ENCODE peak calls at places on chromosomes 3 and 15, in nine cellular contexts. L is esophagus muscularis mucosa; T is cardiac fibroblast; A is mucosa of descending colon; V is stomach; Q is upper lobe of left lung; C is fibroblast of pulmonary artery; I is Peyer's patch; J is CD8-positive, alpha-beta T cell. M is an unnamed sample.

GRCh38 chr15:90701880-90702630 is 15.1 kb upstream of the BLM start:
- DNase-seq in C (peak), I (no peak), A (no peak), V (no peak), Q (peak), T (peak), L (no peak), J (no peak), M (no peak)

GRCh38 chr3:124779751-124780191 is 49.5 kb downstream of the UMPS start:
- DNase-seq in J (no peak), L (no peak), V (no peak), C (no peak), T (no peak), I (no peak), Q (no peak), A (no peak), M (no peak)

GRCh38 chr3:62817678-62818077 is 57.5 kb downstream of the CADPS start:
- DNase-seq in C (no peak), L (no peak), Q (no peak), A (no peak), I (no peak), V (no peak), J (no peak), T (no peak), M (no peak)

GRCh38 chr3:170154084-170154483 is 27.4 kb downstream of the PHC3 start:
- DNase-seq in A (no peak), L (no peak), J (no peak), Q (no peak), T (peak), C (peak), I (no peak), V (no peak), M (peak)

GRCh38 chr15:59170295-59170881 is 36.3 kb upstream of the LDHAL6B start:
- DNase-seq in Q (peak), I (no peak), T (peak), L (no peak), J (no peak), A (peak), V (peak), C (peak), M (peak)

GRCh38 chr3:77254967-77255831 is 215.3 kb downstream of the ROBO2 start:
- DNase-seq in I (no peak), Q (peak), J (no peak), C (peak), T (peak), V (peak), L (no peak), A (no peak), M (peak)

GRCh38 chr15:61116830-61117229 is 112.3 kb downstream of the RORA start:
- DNase-seq in L (no peak), V (no peak), J (no peak), C (no peak), Q (no peak), T (no peak), A (no peak), I (no peak), M (no peak)

GRCh38 chr3:14352002-14352627 is 50.3 kb upstream of the SLC6A6 start:
- DNase-seq in J (no peak), T (peak), Q (no peak), V (no peak), C (no peak), A (no peak), L (no peak), I (peak), M (no peak)

GRCh38 chr3:115525726-115526125 is 97.6 kb upstream of the GAP43 start:
- DNase-seq in J (no peak), I (no peak), Q (no peak), C (peak), A (no peak), L (no peak), V (no peak), T (peak), M (peak)

GRCh38 chr3:29275309-29275708 is 5.6 kb upstream of the RBMS3 start:
- DNase-seq in Q (no peak), I (no peak), L (no peak), V (no peak), J (no peak), C (peak), T (peak), A (no peak), M (peak)

GRCh38 chr15:41499109-41499851 is 5.6 kb downstream of the ITPKA start:
- DNase-seq in Q (no peak), J (no peak), V (no peak), I (no peak), T (no peak), A (no peak), C (no peak), L (no peak), M (no peak)

GRCh38 chr3:55160241-55160877 is 232.5 kb upstream of the LRTM1 start:
- DNase-seq in I (no peak), A (peak), V (peak), T (peak), J (no peak), C (peak), Q (no peak), L (peak), M (peak)

GRCh38 chr3:107285197-107285596 is 92.0 kb upstream of the CCDC54 start:
- DNase-seq in J (no peak), V (no peak), A (no peak), L (no peak), T (peak), Q (no peak), C (peak), I (no peak), M (peak)

GRCh38 chr3:27903447-27903846 is 181.3 kb upstream of the EOMES start:
- DNase-seq in V (no peak), Q (no peak), T (no peak), J (no peak), A (no peak), L (no peak), I (no peak), C (no peak), M (no peak)

GRCh38 chr15:99930696-99931095 is 197.5 kb upstream of the LYSMD4 start:
- DNase-seq in V (no peak), A (no peak), T (no peak), J (no peak), Q (no peak), C (no peak), I (no peak), L (peak), M (no peak)

GRCh38 chr15:41637086-41637485 is 23.1 kb upstream of the MGA start:
- DNase-seq in I (no peak), A (no peak), T (no peak), Q (no peak), J (no peak), L (no peak), C (no peak), V (no peak), M (no peak)

GRCh38 chr3:77038468-77038927 is 1.4 kb upstream of the ROBO2 start:
- DNase-seq in I (no peak), Q (peak), A (no peak), L (no peak), T (peak), J (no peak), V (peak), C (peak), M (peak)

GRCh38 chr3:24401090-24401810 is 93.4 kb downstream of the THRB start:
- DNase-seq in Q (no peak), V (no peak), L (no peak), J (no peak), I (no peak), T (peak), C (no peak), A (no peak), M (no peak)

GRCh38 chr3:177111541-177111949 is 85.7 kb downstream of the TBL1XR1 start:
- DNase-seq in V (no peak), J (no peak), I (no peak), L (no peak), C (no peak), Q (no peak), T (no peak), A (no peak), M (no peak)

GRCh38 chr15:73367624-73368300 is 996 bp downstream of the HCN4 start:
- DNase-seq in T (no peak), A (peak), I (no peak), L (no peak), J (no peak), V (no peak), C (no peak), Q (no peak), M (no peak)

GRCh38 chr15:73368301-73369072 is at the start of gene HCN4:
- DNase-seq in Q (no peak), A (peak), C (no peak), T (no peak), L (no peak), I (no peak), J (no peak), V (no peak), M (no peak)

GRCh38 chr15:73369073-73369694 is 426 bp upstream of the HCN4 start:
- DNase-seq in J (no peak), Q (no peak), T (no peak), C (no peak), A (no peak), I (no peak), L (no peak), V (no peak), M (no peak)

GRCh38 chr15:73364070-73364469 is 4.7 kb downstream of the HCN4 start:
- DNase-seq in Q (no peak), C (no peak), J (no peak), L (no peak), V (no peak), T (no peak), A (no peak), I (no peak), M (no peak)

GRCh38 chr15:73366766-73367623 is 1.8 kb downstream of the HCN4 start:
- DNase-seq in A (no peak), V (no peak), C (no peak), I (no peak), Q (no peak), T (no peak), J (no peak), L (no peak), M (no peak)
- H3K4me3 ChIP-seq in A (no peak), V (peak), C (no peak), I (no peak), Q (peak), T (no peak), J (no peak), L (peak), M (no peak)

DNA sequence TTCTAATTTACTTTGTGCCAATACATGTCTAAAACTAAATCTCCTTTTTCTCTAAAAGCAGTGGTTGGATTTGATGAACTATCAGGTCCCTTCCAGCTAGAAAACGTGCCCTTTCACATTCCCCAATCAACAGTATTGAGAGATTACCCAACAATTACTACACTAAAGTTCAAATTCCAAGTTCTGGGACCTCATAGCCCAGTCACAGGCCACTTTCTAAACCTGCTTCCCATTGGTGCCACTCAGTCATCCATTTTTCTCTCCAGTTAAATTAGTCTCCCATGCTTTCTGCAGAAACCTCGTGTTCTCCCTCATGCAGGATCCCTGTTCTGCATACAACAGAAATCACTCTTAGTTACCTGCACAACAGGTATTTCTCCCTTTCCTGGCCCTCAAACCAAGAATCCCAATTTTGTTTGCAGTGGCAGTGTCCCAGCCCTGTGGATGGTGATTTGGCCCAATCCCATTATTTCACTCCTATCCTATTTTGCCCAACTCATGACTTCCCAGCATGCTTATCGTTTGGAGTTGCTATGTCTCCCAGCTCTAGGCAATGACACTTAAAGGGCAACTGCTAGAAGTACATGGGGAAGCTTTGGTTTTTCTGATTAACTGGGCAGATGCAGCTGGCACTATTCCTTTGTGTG is 224.1 kb downstream of the MINAR1 start:
- DNase-seq in V (peak), L (no peak), A (no peak), J (no peak), Q (no peak), T (no peak), C (no peak), I (no peak), M (no peak)
- TF ChIP-seq CTCF in V (no peak), L (no peak), A (no peak), J (no peak), Q (no peak), T (no peak), C (no peak), I (no peak), M (no peak)

DNA sequence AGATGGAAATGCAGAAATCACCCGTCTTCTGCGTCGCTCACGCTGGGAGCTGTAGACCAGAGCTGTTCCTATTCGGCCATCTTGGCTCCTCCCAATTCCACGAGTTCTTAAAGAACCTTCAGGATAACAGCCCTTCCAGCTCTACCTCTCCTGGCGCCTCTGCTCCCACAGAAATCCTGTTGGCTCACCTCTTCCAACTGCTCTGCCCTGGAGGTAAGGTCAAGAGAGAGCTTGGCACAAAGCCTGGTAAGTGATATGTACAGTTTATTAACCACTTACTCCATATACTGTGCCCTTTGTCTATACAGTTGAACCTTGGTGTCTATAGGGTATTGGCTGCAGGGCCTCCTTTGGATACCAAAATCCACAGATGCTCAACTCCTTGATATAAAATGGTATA is 17.8 kb upstream of the FGF12 start:
- DNase-seq in T (no peak), I (no peak), J (no peak), C (no peak), L (no peak), V (no peak), A (no peak), Q (no peak), M (no peak)
- H3K4me3 ChIP-seq in T (no peak), I (no peak), J (no peak), C (no peak), L (no peak), V (no peak), A (no peak), Q (no peak), M (no peak)

DNA sequence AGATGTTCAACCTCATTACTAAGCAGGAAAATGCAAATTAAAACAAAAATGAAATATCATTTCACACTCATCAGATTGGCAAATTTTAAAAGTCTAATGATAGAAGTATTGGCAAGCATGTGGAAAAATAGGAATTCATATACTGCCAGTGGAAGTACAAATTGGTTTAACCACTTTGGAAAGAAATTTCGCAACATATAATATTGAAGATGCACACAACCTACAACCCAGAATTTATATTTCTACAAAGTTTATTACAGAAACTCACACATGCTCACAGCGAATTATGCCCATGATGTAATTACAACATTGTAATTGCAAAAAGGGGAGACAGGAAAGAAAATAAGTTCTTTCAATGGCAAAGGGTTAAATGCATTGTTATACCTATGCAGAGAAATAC is 324.1 kb downstream of the IGSF11 start:
- DNase-seq in A (no peak), C (no peak), T (no peak), L (no peak), I (no peak), Q (no peak), J (no peak), V (no peak), M (no peak)
- TF ChIP-seq CTCF in A (no peak), C (no peak), T (no peak), L (no peak), I (no peak), Q (no peak), J (no peak), V (no peak), M (no peak)

GRCh38 chr3:127632035-127632434 is 3.0 kb downstream of the PODXL2 start:
- DNase-seq in L (no peak), A (no peak), V (no peak), C (no peak), I (no peak), Q (no peak), T (no peak), J (no peak), M (no peak)

GRCh38 chr3:127628426-127628787 is 578 bp upstream of the PODXL2 start:
- DNase-seq in A (no peak), C (no peak), Q (no peak), T (no peak), L (no peak), I (no peak), V (no peak), J (no peak), M (no peak)

GRCh38 chr3:127630811-127631714 is 2.1 kb downstream of the PODXL2 start:
- DNase-seq in L (no peak), J (no peak), V (no peak), C (no peak), Q (no peak), T (no peak), A (no peak), I (no peak), M (no peak)

GRCh38 chr3:127628788-127629456 is at the start of gene PODXL2:
- DNase-seq in T (peak), J (peak), A (no peak), Q (peak), I (no peak), C (peak), L (no peak), V (peak), M (peak)

GRCh38 chr3:127629462-127630403 is 748 bp downstream of the PODXL2 start:
- DNase-seq in L (no peak), J (peak), Q (no peak), A (no peak), T (no peak), V (no peak), C (no peak), I (peak), M (no peak)
- H3K4me3 ChIP-seq in L (peak), J (peak), Q (peak), A (no peak), T (peak), V (peak), C (peak), I (peak), M (peak)

GRCh38 chr15:92418864-92419263 is 25.2 kb downstream of the ST8SIA2 start:
- DNase-seq in A (no peak), T (no peak), L (no peak), C (no peak), I (no peak), J (no peak), Q (no peak), V (no peak), M (no peak)
- TF ChIP-seq CTCF in A (no peak), T (no peak), L (no peak), C (no peak), I (no peak), J (no peak), Q (no peak), V (no peak), M (no peak)

GRCh38 chr3:43994594-43995077 is 247.1 kb upstream of the TOPAZ1 start:
- DNase-seq in Q (no peak), L (no peak), C (no peak), J (no peak), I (no peak), A (no peak), V (no peak), T (no peak), M (no peak)

GRCh38 chr3:43996379-43997301 is 245.0 kb upstream of the TOPAZ1 start:
- DNase-seq in A (no peak), V (no peak), J (no peak), Q (no peak), L (no peak), I (peak), C (peak), T (peak), M (peak)

GRCh38 chr3:43997788-43998373 is 243.8 kb upstream of the TOPAZ1 start:
- DNase-seq in J (no peak), L (no peak), T (no peak), Q (no peak), C (no peak), V (no peak), A (no peak), I (no peak), M (peak)

GRCh38 chr3:43995929-43996378 is 245.7 kb upstream of the TOPAZ1 start:
- DNase-seq in A (no peak), V (no peak), J (no peak), L (no peak), C (no peak), I (no peak), T (no peak), Q (no peak), M (no peak)

GRCh38 chr3:43995078-43995928 is 246.4 kb upstream of the TOPAZ1 start:
- DNase-seq in A (no peak), I (peak), C (no peak), L (no peak), J (no peak), T (peak), Q (no peak), V (no peak), M (peak)
- H3K4me3 ChIP-seq in A (no peak), I (peak), C (no peak), L (peak), J (peak), T (no peak), Q (peak), V (peak), M (peak)

DNA sequence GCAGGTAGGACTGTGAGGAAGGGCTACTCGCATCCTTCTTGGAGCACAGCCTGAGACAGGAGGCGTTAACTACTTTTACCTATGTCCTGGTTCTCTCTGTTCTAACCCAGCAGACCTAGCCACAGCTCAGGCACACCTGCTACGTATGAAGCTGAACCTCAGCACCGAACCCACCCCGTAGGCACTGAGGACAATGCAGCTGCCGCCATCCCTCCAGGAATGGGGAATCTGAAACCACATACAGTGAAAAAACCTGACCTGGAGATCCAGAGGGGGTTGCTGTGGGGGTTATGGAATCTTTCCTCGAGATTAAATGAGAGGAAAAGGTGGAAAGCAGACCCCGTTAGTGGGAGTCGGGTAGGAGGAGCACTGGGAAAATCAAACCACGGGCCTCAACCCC is 14.4 kb downstream of the MST1R start:
- DNase-seq in I (no peak), J (no peak), A (no peak), V (no peak), C (no peak), L (no peak), T (no peak), Q (no peak), M (no peak)
- TF ChIP-seq CTCF in I (no peak), J (no peak), A (no peak), V (no peak), C (no peak), L (no peak), T (no peak), Q (no peak), M (no peak)

GRCh38 chr3:185470323-185470722 is 28.5 kb downstream of the TMEM41A start:
- DNase-seq in A (no peak), L (no peak), I (no peak), V (no peak), C (no peak), Q (no peak), J (no peak), T (no peak), M (no peak)
- H3K4me3 ChIP-seq in A (no peak), L (no peak), I (no peak), V (no peak), C (no peak), Q (no peak), J (no peak), T (no peak), M (no peak)

DNA sequence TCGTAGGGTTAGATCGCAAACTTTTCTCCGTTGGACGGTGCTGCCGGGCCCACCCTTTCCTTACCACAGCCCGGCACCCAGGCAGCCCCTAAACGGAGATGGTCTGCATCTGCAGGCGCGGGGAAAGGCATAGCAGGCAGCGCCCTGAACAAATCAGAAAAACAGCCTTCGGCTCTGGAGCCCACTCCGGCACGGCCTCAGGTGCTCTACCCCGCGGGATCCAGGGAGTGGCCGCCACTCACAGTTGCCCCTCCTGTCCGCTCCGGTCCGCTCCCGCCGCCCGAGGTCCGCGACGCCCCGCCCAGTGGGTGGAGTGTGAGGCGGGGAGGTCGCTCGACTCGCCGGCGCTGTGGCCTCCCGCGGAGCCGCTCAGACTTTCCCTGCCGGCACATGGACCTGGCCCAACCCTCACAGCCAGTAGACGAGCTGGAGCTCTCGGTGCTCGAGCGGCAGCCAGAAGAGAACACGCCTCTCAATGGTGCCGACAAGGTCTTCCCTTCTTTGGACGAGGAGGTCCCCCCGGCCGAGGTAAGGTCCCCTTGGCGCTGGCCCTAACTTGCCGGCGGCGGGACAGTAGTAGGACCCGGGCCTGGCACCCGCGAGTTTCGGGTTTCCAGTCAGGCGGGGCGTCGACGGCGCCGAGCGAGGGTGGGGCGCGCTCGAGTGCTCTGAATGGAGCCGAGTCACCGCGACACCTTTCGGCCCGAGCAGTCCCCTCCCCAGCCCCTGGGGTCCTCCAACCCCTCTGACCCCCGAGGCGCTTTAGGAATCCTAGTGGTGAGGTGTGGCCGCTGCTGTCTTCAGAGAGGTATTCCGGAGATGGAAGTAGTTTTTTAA is at the start of gene C3orf52:
- DNase-seq in J (peak), C (peak), T (peak), A (peak), V (peak), L (peak), I (peak), Q (peak), M (peak)
- TF ChIP-seq CTCF in J (no peak), C (no peak), T (no peak), A (no peak), V (no peak), L (peak), I (peak), Q (no peak), M (peak)

M was measured in astrocyte of the spinal cord.